ENCODE peak calls at places on chromosomes 6 and 20, in eight cellular contexts. One of them, this sample, is unnamed.

GRCh38 chr6:5361371-5361770 is 100.1 kb downstream of the FARS2 start:
- DNase-seq in IMR-90: peak; percentile 41
- DNase-seq in PC-3: peak; percentile 68
- DNase-seq in left ventricle myocardium inferior: no peak
- DNase-seq in mammary epithelial cell: no peak
- DNase-seq in ovary: no peak
- DNase-seq in lung: no peak
- DNase-seq in cardiac muscle cell: no peak
- DNase-seq in this sample: no peak

GRCh38 chr20:39857188-39857587 is 831.8 kb downstream of the MAFB start:
- DNase-seq in IMR-90: no peak
- DNase-seq in PC-3: no peak
- DNase-seq in left ventricle myocardium inferior: no peak
- DNase-seq in mammary epithelial cell: no peak
- DNase-seq in ovary: no peak
- DNase-seq in lung: no peak
- DNase-seq in cardiac muscle cell: no peak
- DNase-seq in this sample: no peak

GRCh38 chr6:168886306-168886854 is 367.3 kb downstream of the THBS2 start:
- DNase-seq in IMR-90: no peak
- DNase-seq in PC-3: no peak
- DNase-seq in left ventricle myocardium inferior: no peak
- DNase-seq in mammary epithelial cell: no peak
- DNase-seq in ovary: no peak
- DNase-seq in lung: no peak
- DNase-seq in cardiac muscle cell: no peak
- DNase-seq in this sample: no peak

GRCh38 chr6:43492673-43493072 is 15.3 kb downstream of the TJAP1 start:
- DNase-seq in IMR-90: peak; percentile 46
- DNase-seq in PC-3: no peak
- DNase-seq in left ventricle myocardium inferior: no peak
- DNase-seq in mammary epithelial cell: no peak
- DNase-seq in ovary: no peak
- DNase-seq in lung: no peak
- DNase-seq in cardiac muscle cell: no peak
- DNase-seq in this sample: no peak

GRCh38 chr6:79224005-79224404 is 10.5 kb downstream of the HMGN3 start:
- DNase-seq in IMR-90: no peak
- DNase-seq in PC-3: no peak
- DNase-seq in left ventricle myocardium inferior: no peak
- DNase-seq in mammary epithelial cell: no peak
- DNase-seq in ovary: no peak
- DNase-seq in lung: no peak
- DNase-seq in cardiac muscle cell: no peak
- DNase-seq in this sample: no peak

GRCh38 chr6:166942393-166943168 is 13.8 kb downstream of the RNASET2 start:
- DNase-seq in IMR-90: peak; percentile 46
- DNase-seq in PC-3: no peak
- DNase-seq in left ventricle myocardium inferior: no peak
- DNase-seq in mammary epithelial cell: no peak
- DNase-seq in ovary: no peak
- DNase-seq in lung: no peak
- DNase-seq in cardiac muscle cell: no peak
- DNase-seq in this sample: peak; percentile 35

GRCh38 chr20:61445741-61446140 is 193.7 kb downstream of the CDH4 start:
- DNase-seq in IMR-90: no peak
- DNase-seq in PC-3: no peak
- DNase-seq in left ventricle myocardium inferior: no peak
- DNase-seq in mammary epithelial cell: no peak
- DNase-seq in ovary: no peak
- DNase-seq in lung: no peak
- DNase-seq in cardiac muscle cell: no peak
- DNase-seq in this sample: no peak

GRCh38 chr20:63968136-63968927 is 1.4 kb downstream of the ZNF512B start:
- DNase-seq in IMR-90: no peak
- DNase-seq in PC-3: no peak
- DNase-seq in left ventricle myocardium inferior: peak; percentile 12
- DNase-seq in mammary epithelial cell: no peak
- DNase-seq in ovary: peak; percentile 42
- DNase-seq in lung: no peak
- DNase-seq in cardiac muscle cell: no peak
- DNase-seq in this sample: no peak

GRCh38 chr20:5402903-5403531 is 86.3 kb upstream of the PROKR2 start:
- DNase-seq in IMR-90: peak; percentile 11
- DNase-seq in PC-3: peak; percentile 64
- DNase-seq in left ventricle myocardium inferior: no peak
- DNase-seq in mammary epithelial cell: peak; percentile 11
- DNase-seq in ovary: no peak
- DNase-seq in lung: no peak
- DNase-seq in cardiac muscle cell: peak; percentile 19
- DNase-seq in this sample: no peak

GRCh38 chr20:4326194-4327065 is 311.1 kb upstream of the RNF24 start:
- DNase-seq in IMR-90: peak; percentile 4
- DNase-seq in PC-3: peak; percentile 62
- DNase-seq in left ventricle myocardium inferior: peak; percentile 20
- DNase-seq in mammary epithelial cell: peak; percentile 82
- DNase-seq in ovary: no peak
- DNase-seq in lung: no peak
- DNase-seq in cardiac muscle cell: no peak
- DNase-seq in this sample: no peak

GRCh38 chr6:111642463-111643158 is 36.9 kb upstream of the TRAF3IP2 start:
- DNase-seq in IMR-90: peak; percentile 66
- DNase-seq in PC-3: peak; percentile 65
- DNase-seq in left ventricle myocardium inferior: peak; percentile 65
- DNase-seq in mammary epithelial cell: peak; percentile 65
- DNase-seq in ovary: peak; percentile 45
- DNase-seq in lung: peak; percentile 67
- DNase-seq in cardiac muscle cell: peak; percentile 81
- DNase-seq in this sample: peak; percentile 83

GRCh38 chr6:3022765-3023662 is 23.3 kb downstream of the NQO2 start:
- DNase-seq in IMR-90: no peak
- DNase-seq in PC-3: no peak
- DNase-seq in left ventricle myocardium inferior: no peak
- DNase-seq in mammary epithelial cell: peak; percentile 32
- DNase-seq in ovary: no peak
- DNase-seq in lung: no peak
- DNase-seq in cardiac muscle cell: no peak
- DNase-seq in this sample: peak; percentile 43

GRCh38 chr6:118263929-118264486 is 284.1 kb upstream of the PLN start:
- DNase-seq in IMR-90: peak; percentile 1
- DNase-seq in PC-3: peak; percentile 27
- DNase-seq in left ventricle myocardium inferior: no peak
- DNase-seq in mammary epithelial cell: no peak
- DNase-seq in ovary: no peak
- DNase-seq in lung: no peak
- DNase-seq in cardiac muscle cell: peak; percentile 58
- DNase-seq in this sample: no peak

GRCh38 chr6:71043902-71044301 is 87.0 kb upstream of the B3GAT2 start:
- DNase-seq in IMR-90: peak; percentile 6
- DNase-seq in PC-3: no peak
- DNase-seq in left ventricle myocardium inferior: no peak
- DNase-seq in mammary epithelial cell: peak; percentile 5
- DNase-seq in ovary: no peak
- DNase-seq in lung: no peak
- DNase-seq in cardiac muscle cell: no peak
- DNase-seq in this sample: no peak

GRCh38 chr6:49550413-49551125 is at the start of gene C6orf141:
- DNase-seq in IMR-90: no peak
- DNase-seq in PC-3: peak; percentile 94
- DNase-seq in left ventricle myocardium inferior: no peak
- DNase-seq in mammary epithelial cell: peak; percentile 85
- DNase-seq in ovary: no peak
- DNase-seq in lung: peak; percentile 44
- DNase-seq in cardiac muscle cell: peak; percentile 34
- DNase-seq in this sample: peak; percentile 22

GRCh38 chr6:143542915-143543314 is 31.4 kb upstream of the FUCA2 start:
- DNase-seq in IMR-90: peak; percentile 26
- DNase-seq in PC-3: peak; percentile 25
- DNase-seq in left ventricle myocardium inferior: no peak
- DNase-seq in mammary epithelial cell: peak; percentile 61
- DNase-seq in ovary: no peak
- DNase-seq in lung: no peak
- DNase-seq in cardiac muscle cell: no peak
- DNase-seq in this sample: no peak

GRCh38 chr6:160929831-160930230 is 61.7 kb upstream of the MAP3K4 start:
- DNase-seq in IMR-90: no peak
- DNase-seq in PC-3: no peak
- DNase-seq in left ventricle myocardium inferior: no peak
- DNase-seq in mammary epithelial cell: no peak
- DNase-seq in ovary: no peak
- DNase-seq in lung: no peak
- DNase-seq in cardiac muscle cell: no peak
- DNase-seq in this sample: no peak

GRCh38 chr6:42025066-42025789 is 25.1 kb upstream of the TAF8 start:
- DNase-seq in IMR-90: no peak
- DNase-seq in PC-3: no peak
- DNase-seq in left ventricle myocardium inferior: no peak
- DNase-seq in mammary epithelial cell: no peak
- DNase-seq in ovary: no peak
- DNase-seq in lung: no peak
- DNase-seq in cardiac muscle cell: no peak
- DNase-seq in this sample: no peak

GRCh38 chr6:42017021-42017643 is 33.2 kb upstream of the TAF8 start:
- DNase-seq in IMR-90: peak; percentile 90
- DNase-seq in PC-3: peak; percentile 69
- DNase-seq in left ventricle myocardium inferior: no peak
- DNase-seq in mammary epithelial cell: peak; percentile 74
- DNase-seq in ovary: no peak
- DNase-seq in lung: no peak
- DNase-seq in cardiac muscle cell: no peak
- DNase-seq in this sample: no peak

GRCh38 chr6:42021847-42022754 is 28.2 kb upstream of the TAF8 start:
- DNase-seq in IMR-90: no peak
- DNase-seq in PC-3: no peak
- DNase-seq in left ventricle myocardium inferior: no peak
- DNase-seq in mammary epithelial cell: no peak
- DNase-seq in ovary: no peak
- DNase-seq in lung: no peak
- DNase-seq in cardiac muscle cell: no peak
- DNase-seq in this sample: no peak

GRCh38 chr6:42022755-42023384 is 27.5 kb upstream of the TAF8 start:
- DNase-seq in IMR-90: no peak
- DNase-seq in PC-3: no peak
- DNase-seq in left ventricle myocardium inferior: no peak
- DNase-seq in mammary epithelial cell: no peak
- DNase-seq in ovary: no peak
- DNase-seq in lung: no peak
- DNase-seq in cardiac muscle cell: no peak
- DNase-seq in this sample: no peak

DNA sequence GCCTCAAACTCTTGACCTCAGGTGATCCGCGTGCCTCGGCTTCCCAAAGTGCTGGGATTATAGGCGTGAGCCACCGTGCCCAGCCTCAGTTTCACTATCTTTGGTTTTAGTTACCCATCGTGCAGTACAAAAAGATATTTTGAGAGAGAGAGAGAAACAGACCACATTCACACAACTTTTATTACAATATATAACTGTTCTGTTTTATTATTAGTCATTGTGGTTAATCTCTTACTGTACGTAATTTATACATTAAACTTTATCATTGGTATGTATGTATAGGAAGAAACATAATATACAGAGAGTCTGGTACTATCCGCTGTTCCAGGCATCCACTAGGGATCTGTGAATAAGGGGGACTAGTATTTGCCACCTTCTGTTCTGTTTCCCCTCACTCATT is 29.4 kb upstream of the TAF8 start:
- DNase-seq in IMR-90: no peak
- DNase-seq in PC-3: no peak
- DNase-seq in left ventricle myocardium inferior: no peak
- DNase-seq in mammary epithelial cell: no peak
- DNase-seq in ovary: no peak
- DNase-seq in lung: no peak
- DNase-seq in cardiac muscle cell: no peak
- DNase-seq in this sample: no peak
- H3K27ac ChIP-seq in IMR-90: no peak overlapping the region
- H3K27ac ChIP-seq in PC-3: no peak overlapping the region
- H3K27ac ChIP-seq in left ventricle myocardium inferior: no peak overlapping the region
- H3K27ac ChIP-seq in mammary epithelial cell: no peak overlapping the region
- H3K27ac ChIP-seq in ovary: no peak overlapping the region
- H3K27ac ChIP-seq in lung: no peak overlapping the region
- H3K27ac ChIP-seq in cardiac muscle cell: no peak overlapping the region
- H3K27ac ChIP-seq in this sample: no peak overlapping the region

GRCh38 chr20:10662151-10662550 is 11.6 kb downstream of the JAG1 start:
- DNase-seq in IMR-90: no peak
- DNase-seq in PC-3: no peak
- DNase-seq in left ventricle myocardium inferior: no peak
- DNase-seq in mammary epithelial cell: no peak
- DNase-seq in ovary: no peak
- DNase-seq in lung: no peak
- DNase-seq in cardiac muscle cell: no peak
- DNase-seq in this sample: no peak
- H3K4me1 ChIP-seq in IMR-90: peaks cover 14% of the 10 kb centered on the region
- H3K4me1 ChIP-seq in PC-3: peaks cover 6% of the 10 kb centered on the region
- H3K4me1 ChIP-seq in left ventricle myocardium inferior: peaks cover 96% of the 10 kb centered on the region
- H3K4me1 ChIP-seq in mammary epithelial cell: peaks cover 67% of the 10 kb centered on the region
- H3K4me1 ChIP-seq in ovary: peaks cover 11% of the 10 kb centered on the region
- H3K4me1 ChIP-seq in lung: peaks cover 6% of the 10 kb centered on the region
- H3K4me1 ChIP-seq in cardiac muscle cell: peaks cover 53% of the 10 kb centered on the region
- H3K4me1 ChIP-seq in this sample: peaks cover 39% of the 10 kb centered on the region

GRCh38 chr6:169971171-169971861 is 219.9 kb downstream of the ERMARD start:
- DNase-seq in IMR-90: no peak
- DNase-seq in PC-3: no peak
- DNase-seq in left ventricle myocardium inferior: peak; percentile 7
- DNase-seq in mammary epithelial cell: no peak
- DNase-seq in ovary: peak; percentile 11
- DNase-seq in lung: no peak
- DNase-seq in cardiac muscle cell: no peak
- DNase-seq in this sample: no peak

GRCh38 chr6:169972736-169973135 is 221.3 kb downstream of the ERMARD start:
- DNase-seq in IMR-90: no peak
- DNase-seq in PC-3: no peak
- DNase-seq in left ventricle myocardium inferior: peak; percentile 3
- DNase-seq in mammary epithelial cell: no peak
- DNase-seq in ovary: no peak
- DNase-seq in lung: no peak
- DNase-seq in cardiac muscle cell: no peak
- DNase-seq in this sample: no peak

GRCh38 chr6:169970306-169970988 is 219.0 kb downstream of the ERMARD start:
- DNase-seq in IMR-90: no peak
- DNase-seq in PC-3: no peak
- DNase-seq in left ventricle myocardium inferior: peak; percentile 10
- DNase-seq in mammary epithelial cell: no peak
- DNase-seq in ovary: no peak
- DNase-seq in lung: no peak
- DNase-seq in cardiac muscle cell: no peak
- DNase-seq in this sample: peak; percentile 51

GRCh38 chr6:169974663-169975062 is 223.2 kb downstream of the ERMARD start:
- DNase-seq in IMR-90: no peak
- DNase-seq in PC-3: no peak
- DNase-seq in left ventricle myocardium inferior: no peak
- DNase-seq in mammary epithelial cell: no peak
- DNase-seq in ovary: no peak
- DNase-seq in lung: no peak
- DNase-seq in cardiac muscle cell: no peak
- DNase-seq in this sample: no peak

GRCh38 chr6:169971951-169972651 is 220.7 kb downstream of the ERMARD start:
- DNase-seq in IMR-90: no peak
- DNase-seq in PC-3: no peak
- DNase-seq in left ventricle myocardium inferior: no peak
- DNase-seq in mammary epithelial cell: no peak
- DNase-seq in ovary: peak; percentile 15
- DNase-seq in lung: no peak
- DNase-seq in cardiac muscle cell: no peak
- DNase-seq in this sample: no peak
- H3K9me3 ChIP-seq in IMR-90: peaks cover 39% of the 10 kb centered on the region
- H3K9me3 ChIP-seq in PC-3: no peaks in the 10 kb centered on the region
- H3K9me3 ChIP-seq in left ventricle myocardium inferior: no peaks in the 10 kb centered on the region
- H3K9me3 ChIP-seq in mammary epithelial cell: no peaks in the 10 kb centered on the region
- H3K9me3 ChIP-seq in ovary: no peaks in the 10 kb centered on the region
- H3K9me3 ChIP-seq in lung: no peaks in the 10 kb centered on the region
- H3K9me3 ChIP-seq in cardiac muscle cell: no peaks in the 10 kb centered on the region
- H3K9me3 ChIP-seq in this sample: no peaks in the 10 kb centered on the region

GRCh38 chr6:36117639-36118549 is 12.4 kb upstream of the MAPK13 start:
- DNase-seq in IMR-90: no peak
- DNase-seq in PC-3: no peak
- DNase-seq in left ventricle myocardium inferior: no peak
- DNase-seq in mammary epithelial cell: no peak
- DNase-seq in ovary: no peak
- DNase-seq in lung: no peak
- DNase-seq in cardiac muscle cell: no peak
- DNase-seq in this sample: no peak
- H3K27ac ChIP-seq in IMR-90: no peak overlapping the region
- H3K27ac ChIP-seq in PC-3: no peak overlapping the region
- H3K27ac ChIP-seq in left ventricle myocardium inferior: no peak overlapping the region
- H3K27ac ChIP-seq in mammary epithelial cell: no peak overlapping the region
- H3K27ac ChIP-seq in ovary: no peak overlapping the region
- H3K27ac ChIP-seq in lung: no peak overlapping the region
- H3K27ac ChIP-seq in cardiac muscle cell: peak overlapping the region; percentile 10
- H3K27ac ChIP-seq in this sample: no peak overlapping the region

This sample was measured in right cardiac atrium.